ENCODE peak calls at places on chromosomes 7 and 10, in eight cellular contexts. C is effector memory CD4-positive, alpha-beta T cell; P is GM18507; X is activated T-cell treated with anti-CD3 and anti-CD28 coated beads, Interleukin-2, amount 50 U/mL, for 72 hours; T is ELR; O is NCI-H1930; H is stimulated activated CD8-positive, alpha-beta memory T cell treated with anti-CD3 and anti-CD28 coated beads, Interleukin-15, amount 100 ng/mL, for 24 hours; A is SK-N-DZ. E is an unnamed sample.

GRCh38 chr7:7918736-7919448 is 49.7 kb upstream of the GLCCI1 start:
- DNase-seq in C (no peak), H (no peak), A (no peak), T (no peak), O (no peak), P (no peak), X (no peak), E (no peak)

GRCh38 chr10:36624551-36625100 is 500.8 kb upstream of the ANKRD30A start:
- DNase-seq in C (no peak), A (no peak), H (no peak), P (no peak), O (no peak), T (no peak), X (no peak), E (no peak)

GRCh38 chr10:43674546-43675205 is 26.0 kb upstream of the ZNF32 start:
- DNase-seq in X (no peak), A (no peak), T (no peak), O (no peak), C (no peak), H (no peak), P (no peak), E (no peak)

GRCh38 chr7:143008007-143008901 is 18.7 kb downstream of the OR9A2 start:
- DNase-seq in C (peak), H (peak), T (peak), X (peak), P (peak), A (peak), O (peak), E (peak)

GRCh38 chr7:151252961-151253691 is 4.6 kb upstream of the SMARCD3 start:
- DNase-seq in P (no peak), T (no peak), X (no peak), O (no peak), H (no peak), A (no peak), C (no peak), E (no peak)

GRCh38 chr10:56505555-56505954 is 144.5 kb upstream of the ZWINT start:
- DNase-seq in H (no peak), A (peak), O (no peak), T (no peak), X (no peak), P (no peak), C (no peak), E (no peak)

GRCh38 chr7:74501298-74501697 is 47.6 kb downstream of the GTF2IRD1 start:
- DNase-seq in O (no peak), P (no peak), A (no peak), T (no peak), X (no peak), H (no peak), C (no peak), E (no peak)

GRCh38 chr10:89165923-89166322 is 41.2 kb downstream of the CH25H start:
- DNase-seq in P (no peak), T (peak), H (no peak), C (no peak), O (no peak), A (no peak), X (no peak), E (no peak)

GRCh38 chr10:31011017-31011659 is 20.5 kb downstream of the ZNF438 start:
- DNase-seq in C (no peak), T (no peak), O (no peak), A (no peak), X (no peak), H (no peak), P (no peak), E (no peak)

GRCh38 chr7:50653116-50653854 is 88.1 kb upstream of the DDC start:
- DNase-seq in X (no peak), O (no peak), A (no peak), P (no peak), H (no peak), T (no peak), C (no peak), E (no peak)

GRCh38 chr7:131076711-131077170 is 250.9 kb upstream of the MKLN1 start:
- DNase-seq in T (peak), P (no peak), O (no peak), X (no peak), A (no peak), C (no peak), H (no peak), E (no peak)

E was measured in MG63.